ENCODE peak calls at places on chromosomes 2 and 18, in six cellular contexts. E, I, S, L, T and F are unnamed samples.

GRCh38 chr18:30915336-30915988 is 127.1 kb downstream of the DSC3 start:
- DNase-seq in I (no peak), L (no peak), S (no peak), T (no peak), E (peak; percentile 22), F (no peak)

GRCh38 chr2:220228310-220229006 is 601.0 kb downstream of the SLC4A3 start:
- DNase-seq in S (peak; percentile 90), I (no peak), L (no peak), E (peak; percentile 97), T (no peak), F (no peak)

GRCh38 chr18:55509631-55510372 is 78.2 kb downstream of the TCF4 start:
- DNase-seq in T (no peak), L (no peak), E (no peak), S (peak; percentile 40), I (no peak), F (no peak)

GRCh38 chr2:74778381-74779371 is 55.3 kb upstream of the HK2 start:
- DNase-seq in L (no peak), T (no peak), E (peak; percentile 50), I (peak; percentile 56), S (peak; percentile 54), F (peak; percentile 19)

GRCh38 chr2:118177932-118178331 is 89.7 kb downstream of the INSIG2 start:
- DNase-seq in L (no peak), T (no peak), E (no peak), I (no peak), S (no peak), F (no peak)

GRCh38 chr2:7599462-7600258 is 682.4 kb downstream of the RNF144A start:
- DNase-seq in T (no peak), E (no peak), I (no peak), S (no peak), L (no peak), F (no peak)

GRCh38 chr2:240249423-240250149 is 109.1 kb upstream of the OTOS start:
- DNase-seq in T (no peak), L (no peak), S (no peak), E (no peak), I (no peak), F (no peak)

GRCh38 chr2:72147303-72147970 is at the start of gene CYP26B1:
- DNase-seq in S (no peak), L (no peak), E (no peak), I (no peak), T (no peak), F (no peak)

GRCh38 chr2:170361359-170361936 is 183.5 kb downstream of the MYO3B start:
- DNase-seq in I (no peak), E (peak; percentile 64), S (peak; percentile 50), T (no peak), L (no peak), F (no peak)

GRCh38 chr2:217969588-217969987 is 33.2 kb downstream of the TNS1 start:
- DNase-seq in L (no peak), I (no peak), S (no peak), E (no peak), T (no peak), F (no peak)